ENCODE peak calls at places on chromosomes 3 and 15, in seven cellular contexts. Y, H, C, Z, E, D and S are unnamed samples.

GRCh38 chr15:67957435-67958139 is 96.5 kb upstream of the PIAS1 start:
- DNase-seq in H (no peak), C (no peak), E (no peak), Y (no peak), D (no peak), Z (no peak), S (no peak)

GRCh38 chr15:95469601-95470000 is 860.9 kb upstream of the NR2F2 start:
- DNase-seq in H (no peak), D (no peak), Y (no peak), C (no peak), E (no peak), Z (no peak), S (no peak)

GRCh38 chr3:133301731-133302130 is 98.1 kb upstream of the BFSP2 start:
- DNase-seq in C (no peak), Y (no peak), E (no peak), Z (peak), H (no peak), D (no peak), S (no peak)

GRCh38 chr3:39937874-39938273 is 128.5 kb downstream of the MYRIP start:
- DNase-seq in Z (no peak), H (no peak), C (no peak), D (no peak), E (no peak), Y (no peak), S (no peak)

GRCh38 chr3:124229407-124229806 is 237.5 kb upstream of the ROPN1 start:
- DNase-seq in D (no peak), Y (no peak), Z (peak), C (no peak), E (no peak), H (no peak), S (no peak)

GRCh38 chr3:1987983-1988382 is 110.7 kb upstream of the CNTN4 start:
- DNase-seq in E (no peak), H (no peak), Y (peak), C (peak), Z (no peak), D (peak), S (no peak)

GRCh38 chr3:178083906-178084823 is 452.1 kb upstream of the KCNMB2 start:
- DNase-seq in D (peak), Y (peak), C (peak), Z (no peak), H (no peak), E (no peak), S (no peak)

GRCh38 chr3:8864570-8865350 is 95.3 kb upstream of the OXTR start:
- DNase-seq in E (no peak), Y (no peak), H (no peak), D (no peak), C (no peak), Z (peak), S (no peak)

GRCh38 chr3:123773681-123774431 is 110.3 kb downstream of the MYLK start:
- DNase-seq in E (no peak), D (peak), Z (no peak), C (no peak), Y (no peak), H (peak), S (no peak)

GRCh38 chr15:59158701-59159034 is 48.0 kb upstream of the LDHAL6B start:
- DNase-seq in D (no peak), C (no peak), E (no peak), Y (no peak), Z (no peak), H (no peak), S (no peak)